ENCODE peak calls at places on chromosomes 5 and 9, in ten cellular contexts. W is left ventricle myocardium inferior, Z is PC-3, C is sigmoid colon, P is heart right ventricle, U is fibroblast of lung, V is psoas muscle, N is IMR-90, Q is cardiac muscle cell, S is tibial nerve. E is an unnamed sample. For H3K4me1, the result is how much of the 10 kb centered on the place peaks cover.

GRCh38 chr9:68732405-68733020 is 27.5 kb downstream of the PIP5K1B start:
- DNase-seq in Q (no peak), S (no peak), Z (no peak), N (no peak), U (no peak), P (no peak), V (no peak), W (no peak), C (no peak), E (no peak)

GRCh38 chr9:131500939-131501541 is 1.7 kb upstream of the POMT1 start:
- DNase-seq in N (peak), U (peak), P (no peak), Z (peak), V (no peak), Q (peak), S (no peak), C (no peak), W (no peak), E (no peak)

GRCh38 chr5:180084638-180085561 is 13.3 kb upstream of the RNF130 start:
- DNase-seq in S (no peak), N (no peak), V (no peak), W (no peak), Z (peak), Q (peak), C (no peak), P (no peak), U (no peak), E (peak)

GRCh38 chr9:37988041-37988440 is 81.0 kb downstream of the SHB start:
- DNase-seq in U (no peak), C (no peak), N (no peak), W (no peak), V (no peak), Q (no peak), Z (no peak), S (no peak), P (no peak), E (no peak)

GRCh38 chr9:93682155-93682968 is 106.0 kb downstream of the PHF2 start:
- DNase-seq in V (peak), W (peak), S (peak), N (peak), Q (peak), C (peak), Z (peak), P (peak), U (peak), E (peak)

GRCh38 chr5:167578977-167579700 is 712.3 kb upstream of the WWC1 start:
- DNase-seq in Q (peak), Z (no peak), S (no peak), W (no peak), V (no peak), P (no peak), U (peak), C (no peak), N (peak), E (no peak)

GRCh38 chr9:79883073-79883645 is 311.4 kb downstream of the TLE4 start:
- DNase-seq in U (no peak), C (no peak), N (no peak), Q (no peak), W (peak), Z (no peak), S (no peak), V (no peak), P (peak), E (no peak)

GRCh38 chr5:18466731-18467130 is 832.5 kb downstream of the TAF11L14 start:
- DNase-seq in N (no peak), V (no peak), U (no peak), P (no peak), Z (peak), C (no peak), W (no peak), S (no peak), Q (no peak), E (no peak)

GRCh38 chr9:87065981-87066380 is 118.7 kb upstream of the GAS1 start:
- DNase-seq in S (no peak), Z (no peak), Q (peak), C (no peak), P (no peak), W (no peak), U (no peak), N (no peak), V (no peak), E (no peak)

GRCh38 chr5:167355370-167355769 is 936.1 kb upstream of the WWC1 start:
- DNase-seq in U (no peak), V (no peak), C (no peak), Z (no peak), Q (no peak), S (no peak), N (no peak), W (no peak), P (no peak), E (no peak)

GRCh38 chr5:103347729-103348128 is 89.2 kb downstream of the MACIR start:
- DNase-seq in N (no peak), C (no peak), Z (peak), W (no peak), U (no peak), S (no peak), V (no peak), P (no peak), Q (no peak), E (no peak)

GRCh38 chr5:176560364-176560763 is 11.2 kb downstream of the CDHR2 start:
- DNase-seq in N (no peak), V (no peak), Z (no peak), S (no peak), P (no peak), C (no peak), Q (no peak), W (no peak), U (no peak), E (no peak)

GRCh38 chr5:2740051-2740848 is 11.2 kb downstream of the IRX2 start:
- DNase-seq in C (no peak), S (no peak), U (no peak), W (no peak), N (no peak), P (no peak), V (no peak), Q (no peak), Z (no peak), E (no peak)

GRCh38 chr5:1480217-1480616 is 35.0 kb upstream of the SLC6A3 start:
- DNase-seq in Q (peak), S (no peak), U (peak), P (peak), Z (no peak), V (peak), N (no peak), W (peak), C (no peak), E (peak)

GRCh38 chr5:60687927-60688720 is 11.8 kb downstream of the DEPDC1B start:
- DNase-seq in Q (peak), V (no peak), P (no peak), C (no peak), N (peak), S (no peak), U (peak), W (no peak), Z (peak), E (no peak)

DNA sequence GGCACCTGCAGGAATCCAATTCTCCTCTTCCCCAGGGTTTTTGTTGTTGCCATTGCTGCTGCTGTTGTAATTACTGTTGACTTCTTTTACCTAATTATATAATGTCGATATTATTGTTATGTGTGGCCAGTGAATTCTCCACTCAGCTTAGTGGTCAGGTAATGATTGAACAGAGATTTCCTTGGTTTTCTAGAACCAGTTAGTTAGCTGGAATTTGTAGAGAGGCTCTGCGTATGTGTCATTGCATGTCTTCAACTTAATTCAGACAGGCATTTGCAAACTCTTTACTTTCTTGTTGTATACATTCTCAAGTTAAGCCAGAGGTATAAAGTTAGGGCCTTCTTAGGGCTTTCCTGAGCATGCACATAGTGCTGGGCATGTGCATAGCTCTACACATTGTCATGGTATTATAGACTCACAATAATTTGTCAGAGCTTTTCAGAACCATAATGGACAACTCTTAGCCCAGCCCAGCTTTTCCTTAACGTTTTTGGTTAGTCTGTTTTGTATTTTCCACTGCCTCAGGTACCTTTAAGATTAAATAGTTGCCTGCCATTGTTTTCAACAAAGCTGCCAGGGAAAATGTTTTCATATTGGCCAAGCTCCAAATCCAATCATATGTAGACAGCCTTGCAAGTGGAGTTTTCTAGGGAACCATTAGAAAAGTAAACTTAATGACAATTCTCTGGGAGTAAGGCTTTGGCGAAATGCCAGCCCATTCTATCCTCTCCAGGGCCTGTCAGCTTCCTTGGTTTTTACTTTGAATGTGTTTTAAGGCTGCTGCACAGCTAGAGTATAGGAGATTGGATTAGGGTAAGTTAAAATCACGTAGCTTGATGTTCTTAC is 68.1 kb downstream of the UBE2R2 start:
- DNase-seq in Z (peak), Q (peak), N (peak), P (no peak), W (no peak), U (peak), V (no peak), C (no peak), S (peak), E (no peak)
- H3K4me1 ChIP-seq in Z (under half), Q (under half), N (under half), P (under half), W (half or more), U (under half), V (half or more), C (under half), S (under half), E (under half)

DNA sequence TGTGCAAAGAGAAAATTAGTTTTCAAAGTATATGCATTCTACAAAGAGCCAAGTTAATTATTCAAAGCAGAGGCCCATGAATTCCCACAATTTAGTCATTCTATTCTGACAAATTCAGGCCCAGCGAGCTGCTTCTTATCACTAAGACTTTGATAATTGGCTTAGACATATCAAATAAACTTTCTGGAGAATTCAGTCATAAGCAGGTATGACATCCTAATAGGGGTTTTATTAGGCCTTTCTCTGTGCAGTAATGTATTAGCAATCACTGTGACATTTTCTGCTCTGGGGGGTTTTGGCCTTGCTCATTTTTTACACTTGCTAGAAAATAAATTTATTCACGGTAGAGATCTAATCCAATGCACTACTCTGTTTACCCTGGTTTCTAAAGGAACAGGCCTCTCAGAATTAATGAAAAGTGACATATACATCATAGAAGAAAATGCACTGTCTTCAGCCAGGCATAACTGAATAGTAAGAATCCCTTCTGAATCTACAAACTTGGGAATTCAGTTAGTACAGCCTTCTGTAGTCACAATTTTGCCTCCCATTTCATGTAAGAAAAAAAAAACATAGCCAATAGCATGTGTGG is 197.5 kb downstream of the CAAP1 start:
- DNase-seq in Z (no peak), W (no peak), S (no peak), Q (no peak), V (no peak), C (no peak), U (no peak), N (no peak), P (no peak), E (no peak)
- H3K27ac ChIP-seq in Z (no peak), W (no peak), S (no peak), Q (no peak), V (no peak), C (no peak), U (no peak), N (no peak), P (no peak), E (no peak)

GRCh38 chr5:78821519-78821918 is 163.6 kb downstream of the ARSB start:
- DNase-seq in P (no peak), Q (no peak), W (no peak), S (no peak), V (no peak), C (no peak), Z (no peak), U (no peak), N (no peak), E (no peak)

GRCh38 chr5:78823196-78823595 is 161.9 kb downstream of the ARSB start:
- DNase-seq in S (no peak), W (no peak), V (no peak), N (no peak), U (no peak), C (no peak), Q (no peak), P (no peak), Z (no peak), E (no peak)

GRCh38 chr5:78819166-78819565 is 165.9 kb downstream of the ARSB start:
- DNase-seq in C (no peak), Z (no peak), Q (peak), S (no peak), U (no peak), P (no peak), V (no peak), W (no peak), N (no peak), E (no peak)

GRCh38 chr5:78816143-78816765 is 167.7 kb upstream of the LHFPL2 start:
- DNase-seq in U (no peak), S (no peak), Q (no peak), P (no peak), Z (no peak), N (peak), C (no peak), V (no peak), W (no peak), E (no peak)

GRCh38 chr5:78819707-78820106 is 165.4 kb downstream of the ARSB start:
- DNase-seq in Z (no peak), S (no peak), Q (no peak), W (no peak), C (no peak), V (no peak), U (no peak), P (no peak), N (no peak), E (no peak)
- TF ChIP-seq CTCF in Z (no peak), S (no peak), Q (no peak), W (no peak), C (no peak), V (no peak), U (no peak), P (no peak), N (no peak), E (no peak)

GRCh38 chr5:150557507-150557872 is 49.6 kb downstream of the NDST1 start:
- DNase-seq in U (no peak), S (no peak), V (no peak), P (no peak), Q (no peak), W (no peak), C (peak), N (no peak), Z (no peak), E (no peak)

GRCh38 chr5:150559088-150559487 is 51.2 kb downstream of the NDST1 start:
- DNase-seq in Z (no peak), U (no peak), S (no peak), W (no peak), P (no peak), N (no peak), V (no peak), C (peak), Q (no peak), E (no peak)

GRCh38 chr5:150556106-150556505 is 48.2 kb downstream of the NDST1 start:
- DNase-seq in W (no peak), P (no peak), N (no peak), S (no peak), Z (no peak), V (no peak), C (no peak), Q (no peak), U (no peak), E (no peak)

GRCh38 chr5:150558088-150558621 is 50.2 kb downstream of the NDST1 start:
- DNase-seq in Q (no peak), S (no peak), W (no peak), Z (no peak), U (no peak), N (no peak), V (no peak), C (peak), P (no peak), E (no peak)

DNA sequence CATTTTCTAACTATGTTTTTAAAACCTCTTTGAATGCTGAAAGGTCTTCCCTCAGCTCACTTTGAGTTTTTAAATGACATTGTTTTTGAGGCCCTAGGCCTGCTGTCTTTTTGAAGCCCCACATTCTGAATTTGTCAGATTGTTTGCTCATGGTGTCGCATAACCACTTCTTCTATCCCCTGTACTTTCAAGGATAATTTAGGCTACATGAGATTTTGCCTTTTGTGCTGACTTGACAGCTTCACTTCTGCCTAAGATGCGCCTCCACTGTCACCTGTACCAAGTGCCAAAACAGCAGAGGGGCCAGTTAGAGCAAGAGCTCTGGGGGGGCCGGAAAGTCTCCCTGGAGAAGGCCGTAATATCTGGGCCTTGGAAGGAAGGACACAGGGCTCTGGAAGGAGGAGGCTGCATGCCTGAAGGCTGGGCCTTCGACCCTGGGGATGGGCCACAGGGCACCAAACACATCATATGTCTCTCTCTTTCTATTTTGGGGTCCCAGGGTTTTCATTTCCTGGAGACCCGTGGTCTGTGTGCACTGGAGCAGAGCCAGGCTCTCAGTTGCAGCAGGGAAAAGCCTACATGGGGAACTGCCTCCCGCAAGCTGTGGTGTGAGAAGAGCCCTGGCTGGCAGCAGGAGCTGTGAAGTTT is 49.1 kb downstream of the NDST1 start:
- DNase-seq in S (no peak), C (peak), U (no peak), Z (no peak), P (no peak), N (no peak), V (no peak), Q (no peak), W (no peak), E (no peak)
- H3K4me1 ChIP-seq in S (under half), C (under half), U (under half), Z (under half), P (under half), N (under half), V (under half), Q (under half), W (under half), E (under half)

GRCh38 chr5:158819095-158819494 is 280.6 kb downstream of the EBF1 start:
- DNase-seq in W (no peak), P (no peak), C (no peak), Q (no peak), U (no peak), N (no peak), V (no peak), S (no peak), Z (no peak), E (no peak)

GRCh38 chr5:158813275-158813674 is 286.4 kb downstream of the EBF1 start:
- DNase-seq in Z (no peak), N (no peak), C (no peak), W (no peak), S (no peak), P (no peak), V (no peak), Q (no peak), U (no peak), E (no peak)

GRCh38 chr5:158819840-158820620 is 279.7 kb downstream of the EBF1 start:
- DNase-seq in P (no peak), N (peak), W (no peak), S (no peak), Q (peak), V (no peak), U (no peak), C (no peak), Z (peak), E (no peak)

GRCh38 chr5:158814521-158814920 is 285.2 kb downstream of the EBF1 start:
- DNase-seq in W (no peak), S (no peak), V (no peak), Q (no peak), P (no peak), Z (peak), N (no peak), C (no peak), U (no peak), E (no peak)

GRCh38 chr5:158816306-158816705 is 283.4 kb downstream of the EBF1 start:
- DNase-seq in P (no peak), W (no peak), V (no peak), U (no peak), Z (no peak), C (no peak), N (no peak), S (no peak), Q (no peak), E (no peak)
- H3K27ac ChIP-seq in P (no peak), W (no peak), V (no peak), U (no peak), Z (no peak), C (no peak), N (no peak), S (no peak), Q (no peak), E (no peak)

GRCh38 chr5:65151632-65152031 is 330.1 kb downstream of the ADAMTS6 start:
- DNase-seq in U (peak), W (no peak), Z (no peak), S (peak), C (no peak), P (no peak), Q (peak), N (peak), V (no peak), E (no peak)
- TF ChIP-seq CTCF in U (no peak), W (no peak), Z (no peak), S (no peak), C (no peak), P (no peak), Q (no peak), N (no peak), V (no peak), E (no peak)

DNA sequence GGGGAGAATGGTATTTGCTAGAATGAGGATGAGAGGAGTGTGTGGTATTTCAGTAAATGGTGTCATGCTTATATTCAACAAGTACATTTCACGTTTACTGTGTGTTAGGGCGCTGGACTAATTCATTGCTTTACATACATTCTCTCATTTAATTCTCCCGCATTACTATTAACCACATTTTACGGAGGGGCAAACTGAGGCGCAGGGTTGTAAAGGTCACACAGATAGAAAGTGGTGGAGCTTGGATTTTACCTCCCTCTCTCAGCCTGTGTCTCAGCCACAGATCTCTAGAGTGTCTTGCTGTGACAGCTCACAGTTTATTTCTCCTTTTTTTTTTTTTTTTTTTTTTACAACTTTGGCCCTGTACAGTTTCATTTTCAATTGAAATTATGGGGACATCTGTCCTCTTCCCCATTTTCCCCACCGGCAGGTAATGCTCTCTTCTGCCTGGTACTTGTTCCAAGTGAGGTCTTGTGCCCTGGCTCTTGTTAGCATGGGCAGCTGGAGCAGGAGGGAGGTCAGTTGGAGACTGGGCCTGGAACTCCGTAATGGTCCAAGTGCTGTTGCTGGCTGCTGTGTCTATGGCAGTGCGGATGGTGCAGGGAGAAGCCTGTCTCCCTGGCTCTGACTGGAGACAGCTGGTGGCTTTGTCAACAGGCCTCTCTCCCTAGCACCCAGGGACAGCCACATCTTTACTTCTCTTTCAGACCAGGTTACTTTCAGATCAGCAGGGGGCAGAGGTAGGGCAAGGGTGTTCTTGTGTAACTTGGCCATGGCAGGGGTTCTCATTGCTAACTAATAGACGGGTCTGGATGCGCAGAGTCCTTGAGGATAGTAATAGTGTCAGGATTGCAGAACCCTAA is 20.5 kb upstream of the NDST1 start:
- DNase-seq in W (peak), S (peak), Z (peak), V (peak), P (peak), Q (peak), C (no peak), N (peak), U (peak), E (no peak)
- H3K4me1 ChIP-seq in W (half or more), S (under half), Z (under half), V (half or more), P (half or more), Q (under half), C (under half), N (under half), U (under half), E (half or more)

E was measured in lower lobe of right lung.